ENCODE peak calls at places on chromosomes 13 and 19, in nine cellular contexts. One of them, this sample, is unnamed.
A peak's percentile ranks its signal among the peaks of the same experiment; 100 is the strongest.

GRCh38 chr19:45637890-45638667 is 1.1 kb downstream of the EML2 start:
- DNase-seq in psoas muscle: no peak
- DNase-seq in endodermal cell: peak; percentile 77
- DNase-seq in AG10803: peak; percentile 43
- DNase-seq in AML-193: no peak
- DNase-seq in ecto neural progenitor cell: no peak
- DNase-seq in GF-D8: no peak
- DNase-seq in T1000: no peak
- DNase-seq in ureter: peak; percentile 67
- DNase-seq in this sample: no peak

GRCh38 chr19:42185281-42185680 is 32.2 kb downstream of the DEDD2 start:
- DNase-seq in GF-D8: peak; percentile 69
- DNase-seq in AG10803: peak; percentile 48
- DNase-seq in T1000: no peak
- DNase-seq in ureter: no peak
- DNase-seq in psoas muscle: no peak
- DNase-seq in ecto neural progenitor cell: no peak
- DNase-seq in endodermal cell: no peak
- DNase-seq in AML-193: peak; percentile 65
- DNase-seq in this sample: no peak

GRCh38 chr19:18651738-18652137 is 14.9 kb downstream of the KLHL26 start:
- DNase-seq in GF-D8: no peak
- DNase-seq in endodermal cell: peak; percentile 46
- DNase-seq in AG10803: no peak
- DNase-seq in psoas muscle: no peak
- DNase-seq in ureter: no peak
- DNase-seq in AML-193: no peak
- DNase-seq in ecto neural progenitor cell: no peak
- DNase-seq in T1000: no peak
- DNase-seq in this sample: no peak

GRCh38 chr19:44925114-44925891 is 10.9 kb downstream of the APOC1 start:
- DNase-seq in endodermal cell: no peak
- DNase-seq in AML-193: peak; percentile 62
- DNase-seq in psoas muscle: peak; percentile 84
- DNase-seq in ecto neural progenitor cell: no peak
- DNase-seq in AG10803: peak; percentile 76
- DNase-seq in GF-D8: peak; percentile 45
- DNase-seq in ureter: peak; percentile 71
- DNase-seq in T1000: no peak
- DNase-seq in this sample: peak; percentile 69

GRCh38 chr19:46356670-46357055 is 9.8 kb downstream of the PPP5C start:
- DNase-seq in endodermal cell: no peak
- DNase-seq in AML-193: no peak
- DNase-seq in ecto neural progenitor cell: no peak
- DNase-seq in psoas muscle: no peak
- DNase-seq in GF-D8: no peak
- DNase-seq in AG10803: no peak
- DNase-seq in ureter: no peak
- DNase-seq in T1000: no peak
- DNase-seq in this sample: no peak

GRCh38 chr19:12788682-12789097 is 2.6 kb upstream of the JUNB start:
- DNase-seq in AG10803: peak; percentile 72
- DNase-seq in psoas muscle: peak; percentile 85
- DNase-seq in T1000: peak; percentile 19
- DNase-seq in ecto neural progenitor cell: peak; percentile 77
- DNase-seq in AML-193: no peak
- DNase-seq in endodermal cell: peak; percentile 77
- DNase-seq in ureter: peak; percentile 80
- DNase-seq in GF-D8: peak; percentile 41
- DNase-seq in this sample: peak; percentile 90

GRCh38 chr19:17090501-17091074 is 15.0 kb downstream of the MYO9B start:
- DNase-seq in T1000: no peak
- DNase-seq in GF-D8: no peak
- DNase-seq in AG10803: peak; percentile 15
- DNase-seq in ureter: no peak
- DNase-seq in AML-193: peak; percentile 34
- DNase-seq in psoas muscle: no peak
- DNase-seq in ecto neural progenitor cell: no peak
- DNase-seq in endodermal cell: no peak
- DNase-seq in this sample: no peak

GRCh38 chr19:29841209-29841558 is 29.4 kb downstream of the CCNE1 start:
- DNase-seq in AML-193: no peak
- DNase-seq in ecto neural progenitor cell: no peak
- DNase-seq in T1000: no peak
- DNase-seq in AG10803: no peak
- DNase-seq in psoas muscle: no peak
- DNase-seq in GF-D8: no peak
- DNase-seq in endodermal cell: no peak
- DNase-seq in ureter: no peak
- DNase-seq in this sample: no peak

GRCh38 chr19:13171146-13171545 is 20.9 kb downstream of the IER2 start:
- DNase-seq in ecto neural progenitor cell: no peak
- DNase-seq in ureter: peak; percentile 58
- DNase-seq in AG10803: no peak
- DNase-seq in psoas muscle: no peak
- DNase-seq in AML-193: no peak
- DNase-seq in T1000: no peak
- DNase-seq in endodermal cell: no peak
- DNase-seq in GF-D8: no peak
- DNase-seq in this sample: no peak

GRCh38 chr13:20993661-20994440 is 67.5 kb downstream of the LATS2 start:
- DNase-seq in ecto neural progenitor cell: no peak
- DNase-seq in psoas muscle: no peak
- DNase-seq in T1000: peak; percentile 59
- DNase-seq in GF-D8: peak; percentile 91
- DNase-seq in ureter: no peak
- DNase-seq in AML-193: peak; percentile 98
- DNase-seq in AG10803: peak; percentile 90
- DNase-seq in endodermal cell: no peak
- DNase-seq in this sample: no peak

GRCh38 chr19:32876919-32877285 is 7.3 kb upstream of the SLC7A9 start:
- DNase-seq in AML-193: no peak
- DNase-seq in AG10803: peak; percentile 29
- DNase-seq in psoas muscle: no peak
- DNase-seq in endodermal cell: no peak
- DNase-seq in ureter: peak; percentile 30
- DNase-seq in ecto neural progenitor cell: no peak
- DNase-seq in T1000: peak; percentile 78
- DNase-seq in GF-D8: no peak
- DNase-seq in this sample: no peak

GRCh38 chr13:47858678-47859050 is 142.4 kb downstream of the SUCLA2 start:
- DNase-seq in psoas muscle: no peak
- DNase-seq in GF-D8: no peak
- DNase-seq in endodermal cell: no peak
- DNase-seq in AML-193: no peak
- DNase-seq in ureter: no peak
- DNase-seq in T1000: no peak
- DNase-seq in AG10803: peak; percentile 80
- DNase-seq in ecto neural progenitor cell: no peak
- DNase-seq in this sample: no peak

GRCh38 chr19:44927746-44928145 is 13.3 kb downstream of the APOC1 start:
- DNase-seq in psoas muscle: no peak
- DNase-seq in AML-193: no peak
- DNase-seq in AG10803: peak; percentile 69
- DNase-seq in ecto neural progenitor cell: no peak
- DNase-seq in T1000: no peak
- DNase-seq in ureter: no peak
- DNase-seq in endodermal cell: no peak
- DNase-seq in GF-D8: no peak
- DNase-seq in this sample: no peak

This sample was measured in ascending aorta.